ENCODE peak calls at places on chromosomes 13 and 19, in seven cellular contexts. M is IMR-90, E is mesendoderm, Z is H9, H is neuronal stem cell, B is H1, U is mesenchymal stem cell. C is an unnamed sample. For H3K79me1, the result is how much of the 10 kb centered on the place peaks cover.

GRCh38 chr19:42420055-42420544 is 7.1 kb downstream of the LIPE start:
- DNase-seq in B (no peak), H (no peak), M (peak), U (peak), E (peak), Z (peak), C (peak)

GRCh38 chr13:43545317-43545874 is 241.4 kb downstream of the ENOX1 start:
- DNase-seq in M (no peak), U (peak), E (no peak), Z (no peak), H (no peak), B (no peak), C (no peak)

GRCh38 chr13:113951246-113951999 is 22.5 kb downstream of the C13orf46 start:
- DNase-seq in U (peak), B (peak), Z (peak), M (peak), H (peak), E (peak), C (peak)

GRCh38 chr13:40096357-40096911 is 441.0 kb downstream of the COG6 start:
- DNase-seq in H (no peak), B (no peak), E (no peak), M (no peak), U (no peak), Z (no peak), C (no peak)

GRCh38 chr19:33316521-33317284 is 14.4 kb upstream of the CEBPA start:
- DNase-seq in B (no peak), M (no peak), U (no peak), Z (no peak), E (no peak), H (no peak), C (no peak)

GRCh38 chr13:27374650-27375049 is 49.8 kb upstream of the GTF3A start:
- DNase-seq in Z (peak), U (peak), M (peak), E (peak), H (peak), B (no peak), C (peak)

GRCh38 chr13:38538412-38538811 is 148.5 kb upstream of the FREM2 start:
- DNase-seq in Z (peak), M (no peak), H (no peak), U (no peak), B (no peak), E (peak), C (no peak)

GRCh38 chr19:56294557-56294956 is 20.1 kb downstream of the ZSCAN5A start:
- DNase-seq in H (no peak), M (peak), U (no peak), E (no peak), B (no peak), Z (no peak), C (no peak)

GRCh38 chr19:44949550-44949949 is 3.7 kb downstream of the APOC2 start:
- DNase-seq in Z (no peak), B (no peak), M (no peak), E (no peak), U (no peak), H (no peak), C (no peak)

GRCh38 chr19:43751466-43752220 is 3.1 kb downstream of the SMG9 start:
- DNase-seq in H (no peak), M (peak), E (no peak), U (peak), B (no peak), Z (no peak), C (no peak)

GRCh38 chr19:4780860-4781259 is 10.7 kb upstream of the FEM1A start:
- DNase-seq in B (no peak), M (no peak), H (no peak), U (no peak), E (no peak), Z (no peak), C (no peak)

GRCh38 chr19:10748924-10749434 is 31.1 kb downstream of the DNM2 start:
- DNase-seq in B (no peak), E (no peak), U (peak), Z (no peak), H (no peak), M (no peak), C (peak)

GRCh38 chr13:41652735-41653361 is 195.5 kb downstream of the RGCC start:
- DNase-seq in E (peak), M (peak), H (peak), B (no peak), U (peak), Z (no peak), C (peak)

GRCh38 chr13:39415403-39415802 is 187.6 kb downstream of the LHFPL6 start:
- DNase-seq in B (no peak), H (no peak), Z (peak), E (peak), U (peak), M (peak), C (no peak)

GRCh38 chr13:27915301-27916207 is 4.2 kb upstream of the PDX1 start:
- DNase-seq in H (no peak), B (no peak), E (no peak), M (no peak), Z (no peak), U (no peak), C (no peak)

GRCh38 chr13:27797228-27797624 is 4.9 kb downstream of the GSX1 start:
- DNase-seq in B (no peak), M (peak), H (peak), Z (peak), E (peak), U (peak), C (no peak)

GRCh38 chr19:56266060-56266459 is 6.5 kb upstream of the EDDM13 start:
- DNase-seq in E (no peak), B (no peak), H (no peak), U (no peak), M (no peak), Z (no peak), C (no peak)

GRCh38 chr19:39319892-39320168 is 833 bp downstream of the LRFN1 start:
- DNase-seq in Z (no peak), B (no peak), E (no peak), H (no peak), M (no peak), U (no peak), C (no peak)

GRCh38 chr19:43526884-43527859 is at the start of gene ETHE1:
- DNase-seq in Z (peak), M (peak), E (peak), U (peak), H (peak), B (no peak), C (peak)

GRCh38 chr19:51573331-51573730 is 2.2 kb downstream of the ZNF175 start:
- DNase-seq in U (peak), E (no peak), B (no peak), M (peak), Z (no peak), H (no peak), C (no peak)

GRCh38 chr13:24135674-24136300 is 24.7 kb upstream of the SPATA13 start:
- DNase-seq in H (no peak), B (no peak), Z (no peak), U (peak), M (peak), E (no peak), C (no peak)

GRCh38 chr19:16106121-16106520 is 5.6 kb upstream of the RAB8A start:
- DNase-seq in Z (no peak), H (no peak), M (peak), E (peak), B (no peak), U (peak), C (no peak)

GRCh38 chr13:59424661-59425060 is 739.1 kb downstream of the DIAPH3 start:
- DNase-seq in Z (no peak), H (no peak), E (no peak), B (no peak), M (peak), U (no peak), C (peak)

GRCh38 chr19:40641306-40641705 is 40.1 kb downstream of the LTBP4 start:
- DNase-seq in Z (no peak), E (no peak), B (no peak), M (no peak), U (no peak), H (no peak), C (no peak)

GRCh38 chr13:94620286-94620896 is 18.7 kb downstream of the GPR180 start:
- DNase-seq in B (no peak), H (peak), Z (no peak), E (peak), U (peak), M (peak), C (peak)

GRCh38 chr19:40585677-40586422 is 9.2 kb downstream of the SHKBP1 start:
- DNase-seq in U (no peak), H (no peak), B (no peak), Z (no peak), E (no peak), M (peak), C (peak)

DNA sequence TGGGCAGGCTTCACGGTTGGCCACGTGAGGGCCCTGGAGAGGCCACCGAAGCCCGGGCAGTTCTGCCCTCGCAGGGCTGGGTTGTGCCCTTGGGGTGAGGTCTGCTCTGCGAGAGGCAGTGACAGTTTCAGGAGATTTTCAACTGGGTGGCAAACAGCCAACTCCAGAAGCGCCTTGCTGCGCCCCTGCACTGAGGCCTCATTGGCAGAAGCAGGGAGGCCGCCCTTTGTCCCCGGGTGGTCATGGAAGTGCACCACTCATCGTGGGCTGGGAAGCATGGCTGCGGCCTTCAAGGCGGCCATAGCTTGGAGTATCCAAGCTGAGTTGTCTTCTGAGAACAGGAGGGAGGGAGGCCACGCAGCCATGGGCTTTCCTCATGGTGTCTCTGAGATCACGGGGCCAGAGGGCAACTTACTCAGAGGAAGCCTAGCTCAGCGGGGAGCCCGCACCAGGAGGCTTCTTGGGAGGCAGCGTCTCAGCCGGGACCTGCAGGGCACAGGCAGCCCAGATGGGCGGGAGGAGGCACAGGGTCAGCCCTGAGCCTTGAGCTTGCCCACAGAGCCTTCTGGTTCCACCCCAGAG is 14.8 kb downstream of the PLEKHJ1 start:
- DNase-seq in E (no peak), U (peak), Z (no peak), H (no peak), B (no peak), M (peak), C (no peak)
- H3K79me1 ChIP-seq in E (under half), U (under half), Z (under half), H (under half), B (under half), M (under half), C (under half)

GRCh38 chr19:1353144-1353543 is 30.6 kb upstream of the NDUFS7 start:
- DNase-seq in U (no peak), Z (no peak), M (no peak), B (no peak), E (no peak), H (no peak), C (no peak)

GRCh38 chr19:1351324-1351947 is 32.3 kb upstream of the NDUFS7 start:
- DNase-seq in U (no peak), Z (no peak), E (no peak), M (no peak), B (no peak), H (no peak), C (no peak)

GRCh38 chr19:1355258-1355973 is 28.3 kb upstream of the NDUFS7 start:
- DNase-seq in B (no peak), E (peak), U (no peak), H (no peak), Z (no peak), M (no peak), C (no peak)

GRCh38 chr19:1354496-1355257 is 29.0 kb upstream of the NDUFS7 start:
- DNase-seq in B (peak), H (peak), E (peak), U (peak), Z (peak), M (peak), C (peak)

GRCh38 chr19:1350861-1351260 is 32.8 kb upstream of the NDUFS7 start:
- DNase-seq in Z (no peak), M (no peak), H (no peak), U (no peak), B (no peak), E (no peak), C (no peak)
- H3K79me1 ChIP-seq in Z (under half), M (under half), H (under half), U (under half), B (under half), E (under half), C (under half)

GRCh38 chr19:3262362-3262761 is 37.9 kb downstream of the CELF5 start:
- DNase-seq in B (no peak), H (no peak), M (no peak), Z (no peak), U (no peak), E (no peak), C (no peak)

GRCh38 chr19:3266792-3267469 is 42.5 kb downstream of the CELF5 start:
- DNase-seq in M (no peak), Z (no peak), B (no peak), H (no peak), U (no peak), E (no peak), C (no peak)

GRCh38 chr19:3265432-3265831 is 41.0 kb downstream of the CELF5 start:
- DNase-seq in B (no peak), M (no peak), U (no peak), H (no peak), E (no peak), Z (no peak), C (no peak)

GRCh38 chr19:3266092-3266693 is 41.7 kb downstream of the CELF5 start:
- DNase-seq in U (no peak), E (no peak), Z (no peak), M (no peak), B (no peak), H (no peak), C (no peak)

DNA sequence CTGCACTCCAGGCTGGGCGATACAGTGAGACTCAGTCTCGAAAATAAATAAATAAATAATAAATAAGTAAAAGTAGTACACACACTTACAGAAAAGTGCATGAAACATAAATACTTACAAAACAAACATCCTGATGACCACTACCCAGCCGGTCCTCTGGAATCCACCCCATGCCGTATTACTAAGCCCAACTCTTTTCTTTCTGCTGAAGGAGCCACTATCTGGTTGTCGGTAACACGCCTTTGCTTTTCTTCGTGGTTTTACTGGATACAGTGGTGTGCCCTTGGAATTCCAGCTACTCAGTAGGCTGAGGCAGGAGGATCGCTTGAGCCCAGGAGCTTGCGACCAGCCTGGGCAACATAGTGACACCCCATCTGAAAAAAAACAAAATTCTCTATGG is 39.4 kb downstream of the CELF5 start:
- DNase-seq in M (no peak), U (no peak), E (no peak), Z (no peak), H (no peak), B (no peak), C (no peak)
- H3K79me1 ChIP-seq in M (under half), U (under half), E (under half), Z (under half), H (under half), B (under half), C (under half)

GRCh38 chr13:74253161-74253560 is 119.0 kb upstream of the KLF12 start:
- DNase-seq in H (no peak), U (no peak), M (no peak), E (no peak), B (no peak), Z (no peak), C (no peak)
- H3K79me1 ChIP-seq in H (under half), U (under half), M (under half), E (under half), B (under half), Z (under half), C (under half)

DNA sequence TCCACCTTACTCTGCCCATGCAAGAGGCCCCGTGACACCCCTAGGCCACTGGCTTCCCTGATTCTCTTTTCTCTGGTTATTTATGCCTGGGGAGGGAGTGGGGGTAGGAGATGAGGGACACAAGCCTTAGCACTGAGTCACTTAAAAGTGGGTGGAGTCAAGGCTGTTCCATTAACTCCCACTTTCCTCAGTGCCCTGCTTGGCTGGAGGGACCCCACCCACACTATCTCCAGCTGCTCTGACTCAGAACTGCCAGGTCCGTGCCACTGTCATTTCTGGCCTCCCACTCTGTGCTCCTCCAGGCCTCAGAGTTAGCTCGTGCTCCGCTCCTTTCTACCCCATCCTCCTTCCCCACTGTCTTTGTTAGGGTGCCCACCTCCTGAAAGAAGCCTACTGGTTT is 113.4 kb upstream of the UQCRFS1 start:
- DNase-seq in H (no peak), E (peak), M (no peak), B (no peak), U (no peak), Z (no peak), C (no peak)
- H3K79me1 ChIP-seq in H (under half), E (under half), M (under half), B (under half), U (under half), Z (under half), C (under half)

DNA sequence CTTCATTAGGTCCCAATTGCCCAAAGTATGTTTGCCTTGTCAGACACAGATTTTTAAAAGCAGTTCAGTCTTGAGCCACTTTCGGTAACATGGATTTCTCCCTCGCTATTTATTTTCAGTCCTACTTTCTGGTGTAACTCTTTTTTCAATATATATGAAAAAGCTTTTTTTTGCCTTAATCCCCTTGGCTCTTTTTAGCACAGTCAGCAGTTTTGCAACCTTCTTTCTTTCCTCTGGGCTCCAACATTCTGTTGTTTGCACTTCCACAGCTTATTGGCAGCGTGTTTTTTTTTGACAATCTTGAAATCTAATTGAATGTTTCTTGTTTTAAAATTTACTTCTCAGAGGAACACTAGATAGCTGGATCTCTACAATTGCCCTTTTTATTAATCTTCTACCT is 429.3 kb upstream of the NBEA start:
- DNase-seq in H (no peak), E (no peak), B (no peak), U (no peak), Z (no peak), M (no peak), C (no peak)
- H3K79me1 ChIP-seq in H (under half), E (under half), B (under half), U (under half), Z (under half), M (under half), C (under half)

GRCh38 chr19:13037718-13038117 is 42.4 kb downstream of the NFIX start:
- DNase-seq in U (no peak), E (no peak), B (no peak), H (no peak), M (no peak), Z (no peak), C (no peak)
- H3K79me1 ChIP-seq in U (under half), E (under half), B (under half), H (under half), M (half or more), Z (under half), C (under half)

C was measured in trophoblast cell.